ENCODE peak calls at places on chromosome 3, in six cellular contexts. P is neuronal stem cell, V is IMR-90, O is mesenchymal stem cell, R is H1, K is trophoblast cell. W is an unnamed sample.

GRCh38 chr3:59326246-59327024 is 276.6 kb upstream of the CFAP20DC start:
- DNase-seq in R (peak; percentile 55), O (no peak), V (no peak), P (no peak), K (no peak), W (peak; percentile 56)

GRCh38 chr3:195001961-195002861 is 268.7 kb downstream of the XXYLT1 start:
- DNase-seq in O (peak; percentile 41), V (peak; percentile 34), R (peak; percentile 59), K (no peak), P (peak; percentile 18), W (peak; percentile 84)

GRCh38 chr3:8959683-8960082 is 3.6 kb downstream of the RAD18 start:
- DNase-seq in P (no peak), K (no peak), O (no peak), R (no peak), V (no peak), W (no peak)

GRCh38 chr3:136296960-136297359 is 46.8 kb downstream of the PCCB start:
- DNase-seq in R (no peak), V (no peak), P (no peak), K (no peak), O (no peak), W (peak; percentile 53)

GRCh38 chr3:8668216-8668615 is 23.6 kb upstream of the SSUH2 start:
- DNase-seq in O (no peak), P (no peak), K (no peak), V (peak; percentile 17), R (no peak), W (no peak)

GRCh38 chr3:189809583-189809982 is 178.4 kb downstream of the TP63 start:
- DNase-seq in R (no peak), V (peak; percentile 25), K (no peak), O (no peak), P (no peak), W (no peak)

GRCh38 chr3:15064299-15064834 is 748 bp downstream of the MRPS25 start:
- DNase-seq in V (peak; percentile 25), P (no peak), R (no peak), K (no peak), O (peak; percentile 43), W (no peak)

GRCh38 chr3:65871305-65872141 is 167.2 kb downstream of the MAGI1 start:
- DNase-seq in R (no peak), O (no peak), K (no peak), V (peak; percentile 26), P (no peak), W (no peak)

GRCh38 chr3:73745429-73746247 is 120.9 kb upstream of the PDZRN3 start:
- DNase-seq in P (no peak), O (no peak), V (peak; percentile 33), R (no peak), K (no peak), W (no peak)

GRCh38 chr3:196298521-196298920 is 11.0 kb upstream of the PCYT1A start:
- DNase-seq in P (no peak), R (no peak), O (no peak), V (no peak), K (no peak), W (no peak)

GRCh38 chr3:53062905-53063304 is 17.0 kb upstream of the SFMBT1 start:
- DNase-seq in O (no peak), P (no peak), V (no peak), K (no peak), R (no peak), W (no peak)

GRCh38 chr3:126304291-126304690 is 52.9 kb downstream of the KLF15 start:
- DNase-seq in R (no peak), K (no peak), P (no peak), O (no peak), V (no peak), W (no peak)

GRCh38 chr3:151082880-151083838 is 2.3 kb upstream of the MED12L start:
- DNase-seq in R (no peak), P (no peak), O (no peak), V (no peak), K (no peak), W (no peak)

GRCh38 chr3:194282436-194283122 is 68.5 kb downstream of the CPN2 start:
- DNase-seq in K (no peak), O (no peak), P (no peak), R (no peak), V (no peak), W (peak; percentile 18)

GRCh38 chr3:141825216-141826011 is 51.0 kb upstream of the ATP1B3 start:
- DNase-seq in V (no peak), R (no peak), K (no peak), O (no peak), P (no peak), W (no peak)

GRCh38 chr3:139564290-139564861 is 24.8 kb upstream of the RBP1 start:
- DNase-seq in V (no peak), P (no peak), K (no peak), R (no peak), O (no peak), W (peak; percentile 55)

GRCh38 chr3:141231923-141232861 is 567 bp downstream of the PXYLP1 start:
- DNase-seq in R (peak; percentile 75), P (peak; percentile 29), O (peak; percentile 18), V (no peak), K (peak; percentile 56), W (peak; percentile 63)

GRCh38 chr3:61985020-61985419 is 388.3 kb downstream of the FEZF2 start:
- DNase-seq in P (no peak), O (peak; percentile 24), V (peak; percentile 82), K (no peak), R (no peak), W (no peak)

GRCh38 chr3:9686050-9686384 is 17.6 kb upstream of the CPNE9 start:
- DNase-seq in P (no peak), V (no peak), O (no peak), K (no peak), R (no peak), W (no peak)

GRCh38 chr3:190000187-190000860 is 120.4 kb downstream of the P3H2 start:
- DNase-seq in K (no peak), O (no peak), P (no peak), V (no peak), R (no peak), W (no peak)

GRCh38 chr3:194604837-194605236 is 28.4 kb downstream of the TMEM44 start:
- DNase-seq in R (no peak), O (no peak), K (no peak), V (no peak), P (no peak), W (no peak)

GRCh38 chr3:184822081-184822480 is 10.1 kb downstream of the VPS8 start:
- DNase-seq in P (no peak), O (no peak), K (no peak), V (no peak), R (no peak), W (no peak)

GRCh38 chr3:184825456-184825855 is 13.5 kb downstream of the VPS8 start:
- DNase-seq in P (no peak), K (no peak), V (no peak), O (no peak), R (no peak), W (no peak)

GRCh38 chr3:184821034-184821433 is 9.1 kb downstream of the VPS8 start:
- DNase-seq in V (no peak), R (no peak), K (no peak), P (no peak), O (no peak), W (no peak)

GRCh38 chr3:184820525-184820924 is 8.6 kb downstream of the VPS8 start:
- DNase-seq in P (no peak), R (no peak), V (no peak), O (no peak), K (no peak), W (no peak)

DNA sequence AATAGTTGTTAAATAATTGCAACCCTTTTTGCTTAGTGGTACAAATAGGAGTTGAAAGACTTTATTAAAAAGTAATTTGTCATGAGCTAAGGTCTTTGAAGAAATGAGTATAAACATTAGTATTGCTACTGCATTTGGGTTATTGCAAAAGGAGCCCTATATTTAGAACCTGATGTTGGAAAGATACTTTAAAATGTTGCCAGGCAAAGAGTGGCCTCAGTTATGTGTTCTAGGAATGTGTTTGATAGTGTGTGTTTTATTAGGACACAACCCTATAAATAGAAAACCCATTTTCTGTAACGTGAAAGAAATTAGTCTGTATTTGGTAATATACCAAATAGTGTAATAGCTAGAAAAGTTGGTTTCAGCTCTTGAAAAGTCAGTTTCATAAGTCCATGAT is 10.7 kb downstream of the VPS8 start:
- DNase-seq in K (no peak), V (peak; percentile 11), O (peak; percentile 48), R (no peak), P (no peak), W (no peak)
- H3K14ac ChIP-seq in K (no peak overlapping the region), V (no peak overlapping the region), O (no peak overlapping the region), R (no peak overlapping the region), P (no peak overlapping the region), W (no peak overlapping the region)

GRCh38 chr3:100850156-100850555 is 140.9 kb downstream of the TFG start:
- DNase-seq in K (peak; percentile 67), O (no peak), R (no peak), P (no peak), V (peak; percentile 4), W (no peak)

GRCh38 chr3:100850721-100851120 is 141.4 kb downstream of the TFG start:
- DNase-seq in K (peak; percentile 43), R (no peak), O (no peak), V (peak; percentile 17), P (no peak), W (no peak)

GRCh38 chr3:100857863-100858262 is 135.4 kb downstream of the ABI3BP start:
- DNase-seq in V (no peak), O (no peak), R (no peak), P (no peak), K (no peak), W (no peak)

DNA sequence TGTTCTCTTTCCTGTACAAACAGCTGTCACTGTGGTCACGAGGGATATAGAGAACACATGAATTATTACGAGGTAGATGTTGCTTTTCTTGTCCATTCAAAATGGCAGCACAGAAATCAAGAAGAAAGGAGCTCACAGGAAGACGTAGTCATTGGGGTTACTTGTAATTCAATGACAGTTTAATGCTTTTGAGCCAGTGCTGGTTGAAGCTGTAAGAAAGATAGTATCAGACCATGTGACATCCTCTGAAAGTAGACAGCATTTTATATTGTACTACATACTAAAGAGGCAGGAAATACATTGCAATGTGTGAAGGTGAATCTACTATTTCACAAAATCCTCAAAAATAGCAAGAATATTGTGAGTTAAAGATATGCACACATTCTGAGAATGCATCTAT is 140.3 kb downstream of the ABI3BP start:
- DNase-seq in K (no peak), V (no peak), R (no peak), O (no peak), P (no peak), W (no peak)
- H3K14ac ChIP-seq in K (no peak overlapping the region), V (no peak overlapping the region), R (no peak overlapping the region), O (no peak overlapping the region), P (no peak overlapping the region), W (no peak overlapping the region)

GRCh38 chr3:33989229-33989628 is 190.8 kb downstream of the PDCD6IP start:
- DNase-seq in R (no peak), O (no peak), P (no peak), K (no peak), V (no peak), W (peak; percentile 38)
- H3K14ac ChIP-seq in R (no peak overlapping the region), O (no peak overlapping the region), P (no peak overlapping the region), K (no peak overlapping the region), V (no peak overlapping the region), W (no peak overlapping the region)

GRCh38 chr3:188008582-188009213 is 145.3 kb upstream of the LPP start:
- DNase-seq in R (no peak), P (no peak), V (no peak), O (no peak), K (no peak), W (no peak)

GRCh38 chr3:188006726-188007393 is 147.1 kb upstream of the LPP start:
- DNase-seq in O (no peak), R (no peak), K (no peak), P (no peak), V (no peak), W (no peak)

GRCh38 chr3:188007897-188008296 is 146.1 kb upstream of the LPP start:
- DNase-seq in R (no peak), P (no peak), O (no peak), V (no peak), K (no peak), W (no peak)

GRCh38 chr3:188010478-188010877 is 143.5 kb upstream of the LPP start:
- DNase-seq in K (no peak), P (no peak), V (no peak), R (no peak), O (no peak), W (no peak)
- H3K14ac ChIP-seq in K (no peak overlapping the region), P (no peak overlapping the region), V (no peak overlapping the region), R (no peak overlapping the region), O (no peak overlapping the region), W (no peak overlapping the region)